ENCODE peak calls at places on chromosomes 4 and X, in four cellular contexts. One of them, this sample, is unnamed.

GRCh38 chr4:138205531-138206233 is 36.5 kb downstream of the SLC7A11 start:
- DNase-seq in K562: no peak
- DNase-seq in WTC11: no peak
- DNase-seq in GM12878: no peak
- DNase-seq in this sample: no peak

GRCh38 chr4:84927428-84927827 is 39.1 kb downstream of the WDFY3 start:
- DNase-seq in K562: no peak
- DNase-seq in WTC11: no peak
- DNase-seq in GM12878: no peak
- DNase-seq in this sample: no peak

GRCh38 chr4:165288639-165289428 is 38.6 kb upstream of the MSMO1 start:
- DNase-seq in K562: no peak
- DNase-seq in GM12878: no peak
- DNase-seq in WTC11: no peak
- DNase-seq in this sample: no peak

GRCh38 chr4:8439914-8440490 is 521 bp downstream of the ACOX3 start:
- DNase-seq in K562: peak; percentile 24
- DNase-seq in GM12878: no peak
- DNase-seq in WTC11: no peak
- DNase-seq in this sample: no peak

GRCh38 chr4:87525636-87526035 is 3.5 kb downstream of the SPARCL1 start:
- DNase-seq in K562: no peak
- DNase-seq in GM12878: no peak
- DNase-seq in WTC11: no peak
- DNase-seq in this sample: no peak

GRCh38 chr4:81594495-81595169 is 122.9 kb upstream of the RASGEF1B start:
- DNase-seq in WTC11: no peak
- DNase-seq in GM12878: no peak
- DNase-seq in K562: no peak
- DNase-seq in this sample: no peak

GRCh38 chrX:17788956-17789562 is 51.8 kb downstream of the SCML1 start:
- DNase-seq in WTC11: no peak
- DNase-seq in K562: no peak
- DNase-seq in GM12878: no peak
- DNase-seq in this sample: peak; percentile 13

GRCh38 chr4:85084371-85085170 is 118.1 kb upstream of the WDFY3 start:
- DNase-seq in GM12878: no peak
- DNase-seq in K562: peak; percentile 12
- DNase-seq in WTC11: no peak
- DNase-seq in this sample: peak; percentile 20

GRCh38 chr4:124904723-124905390 is 192.3 kb upstream of the ANKRD50 start:
- DNase-seq in WTC11: no peak
- DNase-seq in K562: no peak
- DNase-seq in GM12878: no peak
- DNase-seq in this sample: no peak

GRCh38 chr4:99677161-99677560 is 19.5 kb upstream of the C4orf54 start:
- DNase-seq in K562: no peak
- DNase-seq in GM12878: no peak
- DNase-seq in WTC11: no peak
- DNase-seq in this sample: no peak

GRCh38 chrX:83469551-83469950 is 38.5 kb upstream of the POU3F4 start:
- DNase-seq in WTC11: peak; percentile 20
- DNase-seq in K562: no peak
- DNase-seq in GM12878: no peak
- DNase-seq in this sample: peak; percentile 15

GRCh38 chr4:124306352-124306751 is 406.2 kb downstream of the ANKRD50 start:
- DNase-seq in GM12878: no peak
- DNase-seq in WTC11: no peak
- DNase-seq in K562: no peak
- DNase-seq in this sample: no peak

GRCh38 chrX:3548743-3549441 is 164.6 kb downstream of the PRKX start:
- DNase-seq in GM12878: no peak
- DNase-seq in K562: no peak
- DNase-seq in WTC11: no peak
- DNase-seq in this sample: peak; percentile 14

GRCh38 chrX:119880552-119881437 is 9.2 kb downstream of the NDUFA1 start:
- DNase-seq in GM12878: peak; percentile 35
- DNase-seq in K562: peak; percentile 57
- DNase-seq in WTC11: no peak
- DNase-seq in this sample: peak; percentile 71

GRCh38 chr4:110959041-110959643 is 336.3 kb upstream of the PITX2 start:
- DNase-seq in WTC11: no peak
- DNase-seq in GM12878: no peak
- DNase-seq in K562: no peak
- DNase-seq in this sample: no peak

GRCh38 chrX:103550415-103551051 is 31.2 kb upstream of the RAB40A start:
- DNase-seq in K562: no peak
- DNase-seq in GM12878: no peak
- DNase-seq in WTC11: no peak
- DNase-seq in this sample: no peak

DNA sequence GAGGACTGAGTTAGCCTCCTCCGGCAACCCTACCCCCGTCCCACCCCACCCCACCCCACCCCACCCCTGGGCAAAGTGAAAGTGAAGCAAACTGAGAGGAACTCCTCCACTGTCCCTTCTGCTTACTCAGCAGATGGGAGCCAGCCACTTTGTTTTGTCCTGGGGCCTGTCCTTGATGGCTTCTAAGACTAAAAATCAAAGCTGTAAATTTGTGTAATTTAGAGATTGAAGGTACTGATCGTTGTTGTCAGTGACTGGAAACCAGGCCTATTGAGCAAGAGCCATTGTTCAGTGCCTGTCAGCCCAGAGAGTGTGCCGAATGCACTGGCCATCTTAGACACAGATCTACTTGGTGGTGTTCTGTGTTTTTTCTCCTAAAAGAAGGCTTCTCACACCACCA is 161.9 kb downstream of the CBR4 start:
- DNase-seq in K562: no peak
- DNase-seq in GM12878: no peak
- DNase-seq in WTC11: no peak
- DNase-seq in this sample: peak; percentile 44
- TF ChIP-seq USF1 in K562: no peak
- TF ChIP-seq USF1 in GM12878: no peak
- TF ChIP-seq USF1 in WTC11: no peak
- TF ChIP-seq USF1 in this sample: no peak

GRCh38 chr4:11801466-11802446 is 373.1 kb upstream of the HS3ST1 start:
- DNase-seq in GM12878: no peak
- DNase-seq in WTC11: no peak
- DNase-seq in K562: no peak
- DNase-seq in this sample: no peak

DNA sequence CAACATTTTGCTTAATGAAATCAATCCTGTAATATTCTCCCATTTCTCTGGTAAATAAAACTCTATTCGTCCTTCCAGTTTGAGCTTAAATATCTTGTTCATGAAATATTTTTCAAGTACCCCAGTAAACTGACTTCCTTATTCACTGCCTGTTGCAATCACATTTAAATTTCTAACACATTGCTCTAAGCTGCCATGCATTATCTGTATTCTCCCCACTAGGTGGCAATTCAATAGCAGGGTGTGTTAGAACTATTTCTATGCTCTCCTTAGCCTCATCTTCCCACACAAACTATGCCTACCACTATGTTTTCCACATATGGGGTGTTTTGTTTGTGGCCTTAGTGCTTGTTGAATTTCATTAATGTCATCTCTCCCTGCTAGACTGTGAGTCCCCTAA is 377.1 kb upstream of the HS3ST1 start:
- DNase-seq in GM12878: no peak
- DNase-seq in WTC11: no peak
- DNase-seq in K562: no peak
- DNase-seq in this sample: no peak
- TF ChIP-seq USF1 in GM12878: no peak
- TF ChIP-seq USF1 in WTC11: no peak
- TF ChIP-seq USF1 in K562: no peak
- TF ChIP-seq USF1 in this sample: no peak

DNA sequence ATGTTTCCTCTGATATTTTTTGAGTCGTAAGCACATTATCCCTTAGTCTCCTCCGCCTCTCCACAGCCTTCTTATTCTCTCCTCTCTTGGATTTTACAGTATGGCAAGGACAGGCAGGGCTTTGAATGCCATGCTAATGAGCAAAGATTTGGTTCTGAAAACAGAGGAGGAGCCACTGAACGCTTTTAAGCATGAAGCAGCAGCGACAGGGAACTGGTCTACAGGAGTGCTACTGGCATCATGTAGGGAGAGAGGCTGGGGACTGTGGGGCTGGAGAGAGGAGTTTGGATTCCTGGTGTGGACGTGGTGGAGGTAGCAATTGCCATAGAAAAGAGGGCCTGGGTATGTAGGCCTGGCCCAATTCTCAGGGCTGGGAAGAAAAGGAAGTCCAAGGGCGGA is 4.6 kb upstream of the CD99L2 start:
- DNase-seq in GM12878: no peak
- DNase-seq in WTC11: peak; percentile 22
- DNase-seq in K562: no peak
- DNase-seq in this sample: no peak
- TF ChIP-seq USF1 in GM12878: no peak
- TF ChIP-seq USF1 in WTC11: no peak
- TF ChIP-seq USF1 in K562: no peak
- TF ChIP-seq USF1 in this sample: no peak

GRCh38 chrX:47991263-47992092 is 12.3 kb downstream of the ZNF182 start:
- DNase-seq in K562: no peak
- DNase-seq in GM12878: no peak
- DNase-seq in WTC11: no peak
- DNase-seq in this sample: no peak
- TF ChIP-seq USF1 in K562: no peak
- TF ChIP-seq USF1 in GM12878: no peak
- TF ChIP-seq USF1 in WTC11: no peak
- TF ChIP-seq USF1 in this sample: no peak

DNA sequence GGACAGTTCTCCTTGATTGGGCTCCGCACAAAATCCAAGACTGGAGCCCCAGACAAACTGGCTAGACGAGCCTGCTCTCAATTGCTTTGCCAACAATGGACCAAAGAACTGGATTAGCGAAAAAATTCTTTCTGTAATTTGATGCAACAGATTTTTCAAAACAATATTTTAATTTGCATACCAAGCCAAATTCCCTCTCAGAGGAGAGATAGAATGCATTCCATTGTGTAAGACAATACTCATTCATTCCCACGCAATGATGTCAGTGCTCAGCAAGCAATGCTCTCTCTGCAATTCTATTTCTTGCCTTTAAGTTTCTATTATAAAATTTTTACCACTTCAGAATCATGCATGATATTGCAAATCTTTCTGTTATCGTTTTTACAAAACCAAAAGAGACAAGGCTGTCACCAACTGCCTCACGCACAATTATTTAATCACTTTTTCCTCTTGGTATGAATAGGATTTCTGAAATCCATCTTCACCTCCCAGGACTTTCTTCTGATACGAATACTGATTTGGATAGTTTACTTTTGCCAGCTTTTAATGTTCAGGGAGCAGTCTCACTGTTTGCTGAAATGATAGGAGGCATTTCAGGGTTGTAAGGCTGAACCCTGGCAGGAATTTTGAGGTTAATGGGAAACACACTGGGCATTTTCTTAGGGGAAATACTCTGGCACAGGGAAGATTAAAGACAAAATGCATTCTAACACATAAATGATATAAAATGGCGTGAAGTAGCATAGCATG is 46.1 kb upstream of the HCCS start:
- DNase-seq in WTC11: no peak
- DNase-seq in GM12878: no peak
- DNase-seq in K562: no peak
- DNase-seq in this sample: no peak
- TF ChIP-seq USF1 in WTC11: no peak
- TF ChIP-seq USF1 in GM12878: no peak
- TF ChIP-seq USF1 in K562: no peak
- TF ChIP-seq USF1 in this sample: no peak

DNA sequence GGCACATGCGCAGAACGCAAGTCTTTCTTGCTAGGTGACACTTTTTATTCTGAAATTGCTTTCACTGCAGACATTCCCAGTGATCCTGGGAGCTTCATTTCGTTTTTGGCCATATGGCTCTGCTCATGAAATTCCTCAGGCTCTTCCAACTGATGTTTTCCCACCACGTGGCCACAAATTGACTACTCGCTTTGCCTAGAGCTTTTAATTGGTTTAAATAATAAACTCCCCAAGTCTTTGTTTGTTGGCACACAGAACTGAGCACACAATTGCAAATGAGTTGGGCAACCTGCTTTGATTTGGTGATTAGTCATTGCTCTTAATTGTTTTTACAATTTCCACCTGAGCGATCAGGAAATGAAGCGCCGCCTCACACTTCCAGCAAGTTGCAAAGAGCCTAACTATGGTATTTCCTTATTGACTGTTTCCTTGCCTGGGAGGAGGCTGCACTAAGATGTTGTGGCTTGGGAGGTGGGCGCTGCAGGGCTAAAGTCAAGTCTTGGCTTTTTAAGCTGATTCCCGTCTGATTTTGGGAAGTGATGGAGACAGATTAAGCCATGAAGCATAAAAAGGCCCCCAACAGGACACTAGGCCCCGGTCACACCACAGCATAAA is 282.5 kb downstream of the ZIC3 start:
- DNase-seq in GM12878: no peak
- DNase-seq in K562: no peak
- DNase-seq in WTC11: no peak
- DNase-seq in this sample: no peak
- TF ChIP-seq USF1 in GM12878: no peak
- TF ChIP-seq USF1 in K562: no peak
- TF ChIP-seq USF1 in WTC11: peak; percentile 36
- TF ChIP-seq USF1 in this sample: no peak

DNA sequence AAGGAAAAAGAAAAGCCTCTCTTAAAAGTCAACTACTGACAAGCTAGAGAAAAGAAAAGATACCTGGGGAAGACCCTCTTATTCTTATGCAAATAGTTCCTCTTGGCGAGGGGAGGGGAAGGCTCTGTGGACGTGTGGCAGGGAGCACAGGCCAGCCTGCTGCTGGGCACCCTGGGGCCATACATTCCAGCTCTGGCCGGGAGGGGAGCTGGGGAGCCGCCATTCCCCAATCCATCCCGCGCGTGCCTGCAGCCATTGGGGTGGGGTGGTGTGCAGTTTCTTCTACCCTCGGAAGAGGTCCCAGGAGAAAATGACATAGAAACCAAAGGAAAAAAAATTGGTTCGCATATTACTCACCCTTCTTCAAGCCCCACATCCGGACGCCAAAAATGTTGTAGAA is 1496.4 kb downstream of the RPA4 start:
- DNase-seq in WTC11: peak; percentile 52
- DNase-seq in K562: no peak
- DNase-seq in GM12878: no peak
- DNase-seq in this sample: no peak
- TF ChIP-seq USF1 in WTC11: no peak
- TF ChIP-seq USF1 in K562: no peak
- TF ChIP-seq USF1 in GM12878: no peak
- TF ChIP-seq USF1 in this sample: no peak

GRCh38 chrX:45306794-45307193 is 106.1 kb upstream of the DIPK2B start:
- DNase-seq in WTC11: no peak
- DNase-seq in GM12878: no peak
- DNase-seq in K562: no peak
- DNase-seq in this sample: no peak
- TF ChIP-seq USF1 in WTC11: no peak
- TF ChIP-seq USF1 in GM12878: no peak
- TF ChIP-seq USF1 in K562: no peak
- TF ChIP-seq USF1 in this sample: no peak

DNA sequence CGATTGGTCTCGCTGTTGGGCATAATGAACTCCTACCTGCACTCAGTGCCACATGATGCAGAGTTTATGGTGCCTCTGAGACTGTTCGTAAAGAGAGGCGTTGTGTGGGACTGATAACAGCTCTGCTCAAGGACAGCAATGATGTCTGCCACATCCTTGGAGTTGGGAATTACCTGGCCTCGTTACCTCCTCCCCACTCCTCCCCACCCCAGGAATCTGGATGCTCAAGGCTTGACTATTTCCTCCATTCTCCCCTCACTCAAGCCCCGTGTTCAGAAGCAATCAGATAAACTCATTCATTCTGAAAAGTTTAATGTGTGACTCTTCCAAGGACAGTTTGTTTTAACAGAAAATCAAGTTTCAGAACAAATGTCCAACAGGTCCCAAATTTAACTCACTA is 148.0 kb upstream of the JADE1 start:
- DNase-seq in WTC11: no peak
- DNase-seq in K562: no peak
- DNase-seq in GM12878: no peak
- DNase-seq in this sample: no peak
- TF ChIP-seq USF1 in WTC11: no peak
- TF ChIP-seq USF1 in K562: no peak
- TF ChIP-seq USF1 in GM12878: no peak
- TF ChIP-seq USF1 in this sample: no peak